ENCODE peak calls at places on chromosomes 5 and 9, in seven cellular contexts. E, W, R, A, U, F and K are unnamed samples. For H3K36me3, the result is how much of the 10 kb centered on the place peaks cover.

GRCh38 chr9:22529426-22530199 is 83.0 kb downstream of the DMRTA1 start:
- DNase-seq in W (no peak), A (no peak), E (no peak), R (peak), U (no peak), F (no peak), K (no peak)

GRCh38 chr9:133842721-133843227 is 104.6 kb upstream of the SARDH start:
- DNase-seq in W (no peak), U (no peak), E (no peak), A (no peak), R (no peak), F (no peak), K (no peak)

GRCh38 chr5:54062958-54063357 is 247.4 kb downstream of the ARL15 start:
- DNase-seq in R (peak), W (no peak), U (no peak), E (no peak), F (no peak), A (no peak), K (no peak)

GRCh38 chr5:138661991-138662434 is 86.8 kb upstream of the HSPA9 start:
- DNase-seq in W (no peak), U (no peak), F (no peak), A (no peak), R (no peak), E (no peak), K (no peak)

GRCh38 chr5:61304611-61305369 is 27.3 kb upstream of the ZSWIM6 start:
- DNase-seq in A (no peak), F (no peak), U (no peak), W (no peak), E (no peak), R (peak), K (no peak)

GRCh38 chr9:82074144-82074543 is 85.6 kb downstream of the SPATA31D1 start:
- DNase-seq in F (no peak), A (no peak), E (no peak), W (no peak), U (no peak), R (no peak), K (no peak)

GRCh38 chr5:148626986-148627385 is 27.3 kb downstream of the HTR4 start:
- DNase-seq in R (no peak), E (no peak), F (no peak), A (no peak), W (no peak), U (no peak), K (no peak)

GRCh38 chr5:71456362-71456743 is 902 bp downstream of the BDP1 start:
- DNase-seq in R (no peak), U (no peak), E (no peak), W (no peak), A (no peak), F (peak), K (no peak)

GRCh38 chr9:33350310-33350709 is 52.1 kb downstream of the AQP7 start:
- DNase-seq in A (no peak), F (no peak), U (no peak), W (no peak), R (peak), E (no peak), K (no peak)

GRCh38 chr9:20043461-20043860 is 254.6 kb upstream of the SLC24A2 start:
- DNase-seq in R (no peak), W (no peak), F (peak), U (no peak), A (no peak), E (no peak), K (no peak)

GRCh38 chr9:120109242-120109641 is 470.7 kb downstream of the CDK5RAP2 start:
- DNase-seq in E (no peak), A (peak), U (no peak), F (no peak), W (peak), R (peak), K (no peak)

GRCh38 chr9:89352451-89352850 is 34.2 kb downstream of the SECISBP2 start:
- DNase-seq in F (peak), R (no peak), A (no peak), U (no peak), W (no peak), E (no peak), K (no peak)
- H3K36me3 ChIP-seq in F (under half), R (under half), A (half or more), U (under half), W (half or more), E (half or more), K (half or more)

DNA sequence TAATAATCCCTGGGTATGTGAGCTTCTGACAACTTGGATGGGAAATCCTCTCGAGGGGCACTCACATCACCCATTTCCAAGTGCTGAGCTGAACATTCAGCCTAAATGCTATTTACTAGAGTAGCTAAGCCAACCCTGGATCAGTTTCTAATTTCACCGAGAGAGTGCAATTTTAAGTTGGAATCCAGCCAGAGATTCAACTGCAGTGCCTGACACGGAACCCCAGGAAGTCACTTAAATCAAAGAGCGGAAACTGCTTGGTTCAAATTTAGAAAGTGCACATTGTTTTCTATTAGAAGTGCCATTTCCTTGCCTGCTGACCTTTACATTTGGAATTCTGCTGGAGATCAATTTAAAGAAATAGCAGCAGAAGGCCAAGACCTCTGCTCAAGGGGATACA is 8.8 kb downstream of the SPRY4 start:
- DNase-seq in E (peak), U (no peak), F (peak), A (peak), W (no peak), R (no peak), K (no peak)
- H3K36me3 ChIP-seq in E (under half), U (under half), F (under half), A (under half), W (half or more), R (under half), K (under half)

GRCh38 chr9:109035684-109036423 is 22.6 kb upstream of the CTNNAL1 start:
- DNase-seq in E (no peak), U (peak), A (no peak), R (no peak), F (no peak), W (no peak), K (no peak)

GRCh38 chr9:109036744-109037680 is 23.7 kb upstream of the CTNNAL1 start:
- DNase-seq in W (no peak), F (no peak), R (no peak), A (peak), E (no peak), U (no peak), K (no peak)

GRCh38 chr9:109040571-109040970 is 27.3 kb upstream of the CTNNAL1 start:
- DNase-seq in W (no peak), R (no peak), E (no peak), A (no peak), U (no peak), F (no peak), K (no peak)

GRCh38 chr9:109039539-109039938 is 26.2 kb upstream of the CTNNAL1 start:
- DNase-seq in U (no peak), F (no peak), R (no peak), E (no peak), A (no peak), W (no peak), K (no peak)

GRCh38 chr9:109037946-109038345 is 24.6 kb upstream of the CTNNAL1 start:
- DNase-seq in R (no peak), U (no peak), F (no peak), E (no peak), W (no peak), A (no peak), K (no peak)
- H3K36me3 ChIP-seq in R (under half), U (under half), F (under half), E (under half), W (under half), A (under half), K (under half)

DNA sequence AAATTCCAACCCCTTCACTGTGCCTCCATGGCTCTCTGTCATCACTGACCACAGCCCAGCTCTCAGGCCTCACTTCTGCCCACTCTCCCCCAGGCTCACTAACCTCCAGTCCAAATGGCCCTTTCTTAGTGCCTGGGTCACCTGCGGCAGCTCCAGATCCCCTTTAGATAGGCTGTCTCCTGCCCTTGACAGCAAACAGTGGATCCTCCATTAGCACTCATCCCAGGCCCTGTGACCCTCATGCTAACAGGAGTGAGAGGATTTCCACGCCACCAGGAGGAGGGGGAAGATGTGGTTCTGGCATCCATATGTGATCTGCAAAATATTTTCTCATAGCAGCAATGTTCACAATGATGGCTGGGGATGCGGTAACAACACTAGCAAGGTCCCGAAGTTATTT is 139.4 kb downstream of the DCP2 start:
- DNase-seq in A (no peak), F (no peak), R (no peak), E (no peak), U (no peak), W (no peak), K (no peak)
- H3K36me3 ChIP-seq in A (under half), F (under half), R (under half), E (under half), U (under half), W (under half), K (under half)

GRCh38 chr5:95524423-95524822 is 30.4 kb downstream of the SKIC3 start:
- DNase-seq in A (no peak), U (no peak), W (no peak), R (no peak), E (no peak), F (no peak), K (no peak)
- H3K36me3 ChIP-seq in A (half or more), U (under half), W (under half), R (under half), E (under half), F (under half), K (under half)

DNA sequence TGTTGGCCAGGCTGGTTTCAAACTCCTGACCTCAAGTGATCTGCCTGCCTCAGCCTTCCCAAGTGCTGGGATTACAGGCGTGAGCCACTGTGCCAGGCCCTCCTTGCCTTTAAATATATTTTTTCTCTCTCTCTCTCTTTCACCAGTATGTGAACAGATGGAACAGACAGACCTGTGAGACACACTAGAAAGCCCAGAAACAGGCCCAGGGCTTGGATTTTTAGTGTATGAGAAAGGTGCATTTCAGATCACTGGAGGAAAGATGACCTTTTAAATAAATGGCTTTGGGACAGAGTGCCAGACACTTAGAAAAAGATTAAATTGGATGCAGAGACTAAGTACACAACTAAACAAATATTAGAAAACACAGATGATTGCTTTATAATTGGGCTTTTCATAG is 3.1 kb downstream of the RASGEF1C start:
- DNase-seq in E (no peak), R (no peak), U (no peak), F (no peak), W (no peak), A (no peak), K (no peak)
- H3K36me3 ChIP-seq in E (under half), R (under half), U (under half), F (under half), W (under half), A (under half), K (under half)

GRCh38 chr5:124614836-124615235 is 131.6 kb downstream of the ZNF608 start:
- DNase-seq in U (no peak), F (no peak), E (no peak), A (no peak), R (no peak), W (no peak), K (no peak)
- H3K36me3 ChIP-seq in U (under half), F (under half), E (under half), A (under half), R (under half), W (under half), K (under half)

DNA sequence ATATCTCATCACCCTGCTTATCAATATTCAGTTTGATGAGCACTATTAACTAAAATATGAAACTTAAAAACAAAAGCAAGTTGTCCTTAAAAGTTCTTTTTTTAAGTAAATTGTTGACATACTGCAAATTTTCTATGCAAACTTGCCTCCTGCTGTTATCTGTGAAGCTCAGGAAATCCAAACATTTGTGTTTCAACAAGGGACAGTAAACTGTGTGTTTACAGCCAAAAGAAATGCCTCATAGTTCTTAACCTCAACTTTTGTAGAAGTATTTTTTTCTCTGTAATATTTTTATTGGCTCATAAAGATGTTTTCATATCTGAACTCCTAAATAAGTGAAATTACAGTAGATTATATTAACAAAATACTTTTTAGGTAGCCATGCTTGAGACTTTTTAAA is 7.6 kb upstream of the TTC23L start:
- DNase-seq in U (no peak), A (no peak), R (no peak), E (no peak), F (no peak), W (no peak), K (no peak)
- H3K36me3 ChIP-seq in U (under half), A (under half), R (under half), E (under half), F (under half), W (half or more), K (under half)

GRCh38 chr5:150402901-150403342 is 9.8 kb downstream of the CD74 start:
- DNase-seq in U (no peak), R (no peak), E (no peak), W (no peak), A (no peak), F (no peak), K (no peak)

GRCh38 chr5:150406120-150407096 is 6.3 kb downstream of the CD74 start:
- DNase-seq in E (no peak), U (no peak), R (no peak), A (no peak), F (no peak), W (no peak), K (no peak)

GRCh38 chr5:150402226-150402773 is 10.4 kb downstream of the CD74 start:
- DNase-seq in R (no peak), F (no peak), E (no peak), A (no peak), W (no peak), U (no peak), K (no peak)

GRCh38 chr5:150404991-150405816 is 7.5 kb downstream of the CD74 start:
- DNase-seq in F (no peak), E (no peak), W (no peak), R (no peak), A (no peak), U (no peak), K (no peak)

DNA sequence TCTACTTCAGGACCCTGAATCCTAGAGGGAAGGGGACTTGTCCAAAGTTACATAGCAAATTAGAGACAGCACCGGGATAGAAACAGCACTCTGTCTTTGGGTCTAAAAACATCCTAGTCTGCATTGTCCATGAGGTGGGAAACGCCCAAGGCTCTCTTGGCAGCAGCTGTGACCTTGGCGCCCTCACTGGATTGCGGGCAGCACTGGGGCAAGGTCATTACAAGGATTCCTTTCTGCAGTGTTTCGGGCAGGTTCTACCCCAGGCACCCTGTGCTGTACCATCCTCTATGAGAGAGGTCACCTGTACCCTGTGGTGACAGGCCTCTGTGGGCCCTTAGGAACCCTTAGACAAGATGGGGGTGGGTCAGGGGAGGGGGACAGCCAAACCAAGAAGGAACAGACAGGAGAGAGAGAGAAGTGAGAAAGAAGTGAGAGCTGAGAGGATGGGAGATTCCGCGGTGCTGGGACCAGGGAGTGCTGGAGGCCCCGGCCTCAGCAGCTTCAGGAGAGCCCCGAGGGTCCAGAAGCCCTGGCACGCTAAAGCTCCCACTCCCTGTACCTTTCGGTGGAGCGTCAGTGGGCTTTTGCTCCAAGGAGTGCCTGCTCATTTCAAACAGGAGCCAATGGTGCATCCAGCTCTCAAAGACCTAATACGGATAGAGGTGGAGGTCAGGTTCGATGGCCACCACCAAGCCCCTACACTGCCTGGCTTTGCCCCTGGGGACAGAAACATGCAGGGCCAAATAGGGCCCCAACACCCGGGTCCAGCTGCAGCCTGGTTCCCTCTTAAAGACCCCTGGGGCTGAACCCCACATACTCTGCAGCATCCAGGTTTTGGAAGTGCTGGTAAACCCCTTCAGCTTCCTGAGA is 8.4 kb downstream of the CD74 start:
- DNase-seq in F (no peak), A (no peak), U (no peak), R (no peak), E (no peak), W (no peak), K (no peak)
- H3K36me3 ChIP-seq in F (under half), A (under half), U (under half), R (under half), E (half or more), W (under half), K (under half)